ENCODE peak calls at places on chromosomes 13 and 19, in four cellular contexts. I is adrenal gland, Q is Peyer's patch, P is tibial nerve. K is an unnamed sample.

GRCh38 chr13:43374621-43375020 is 351.2 kb downstream of the DNAJC15 start:
- DNase-seq in Q (no peak), P (no peak), I (no peak), K (no peak)

GRCh38 chr13:20301391-20302071 is 69.4 kb upstream of the GJB6 start:
- DNase-seq in Q (no peak), P (peak; percentile 11), I (no peak), K (peak; percentile 4)

GRCh38 chr19:32627714-32628253 is 46.8 kb downstream of the PDCD5 start:
- DNase-seq in I (no peak), P (no peak), Q (no peak), K (no peak)

GRCh38 chr19:4652075-4652474 is 12.8 kb downstream of the TNFAIP8L1 start:
- DNase-seq in P (no peak), Q (no peak), I (no peak), K (no peak)

GRCh38 chr13:59776924-59777690 is 386.6 kb downstream of the DIAPH3 start:
- DNase-seq in I (no peak), Q (no peak), P (no peak), K (no peak)

GRCh38 chr19:45863840-45864628 is at the start of gene FOXA3:
- DNase-seq in Q (no peak), P (no peak), I (peak; percentile 39), K (peak; percentile 68)

GRCh38 chr13:50626031-50626643 is 217.4 kb downstream of the DLEU7 start:
- DNase-seq in P (no peak), Q (no peak), I (peak; percentile 26), K (no peak)

GRCh38 chr13:39253774-39254173 is 215.5 kb downstream of the NHLRC3 start:
- DNase-seq in I (no peak), Q (no peak), P (no peak), K (no peak)

GRCh38 chr19:42154471-42155323 is 22.5 kb upstream of the POU2F2 start:
- DNase-seq in P (no peak), I (no peak), Q (peak; percentile 53), K (peak; percentile 25)

GRCh38 chr19:56091066-56091490 is 30.0 kb downstream of the ZNF787 start:
- DNase-seq in Q (no peak), I (peak; percentile 45), P (no peak), K (no peak)

GRCh38 chr19:6801397-6802086 is 29.0 kb downstream of the VAV1 start:
- DNase-seq in I (peak; percentile 63), Q (peak; percentile 92), P (peak; percentile 61), K (peak; percentile 91)

GRCh38 chr13:113947321-113948033 is 26.4 kb downstream of the C13orf46 start:
- DNase-seq in I (peak; percentile 59), Q (no peak), P (peak; percentile 72), K (no peak)

GRCh38 chr13:106145997-106146864 is 389.2 kb downstream of the EFNB2 start:
- DNase-seq in P (no peak), Q (no peak), I (no peak), K (no peak)

GRCh38 chr19:35710784-35711723 is 6.7 kb downstream of the ZBTB32 start:
- DNase-seq in P (no peak), Q (peak; percentile 41), I (no peak), K (peak; percentile 95)

GRCh38 chr19:32339988-32340874 is 5.2 kb upstream of the ZNF507 start:
- DNase-seq in Q (peak; percentile 47), I (peak; percentile 82), P (peak; percentile 59), K (peak; percentile 72)

GRCh38 chr13:99931462-99931861 is 40.1 kb downstream of the ZIC5 start:
- DNase-seq in P (no peak), Q (no peak), I (no peak), K (no peak)

GRCh38 chr19:10908380-10908960 is 20.0 kb downstream of the YIPF2 start:
- DNase-seq in I (no peak), P (no peak), Q (no peak), K (no peak)

GRCh38 chr13:25037057-25037813 is 58.7 kb upstream of the PABPC3 start:
- DNase-seq in P (peak; percentile 14), Q (no peak), I (peak; percentile 64), K (peak; percentile 65)

GRCh38 chr19:49838816-49839588 is 12.0 kb upstream of the PTOV1 start:
- DNase-seq in I (no peak), P (no peak), Q (no peak), K (no peak)

GRCh38 chr19:4449826-4450075 is 7.8 kb downstream of the UBXN6 start:
- DNase-seq in Q (no peak), P (no peak), I (peak; percentile 43), K (no peak)

GRCh38 chr19:1168562-1168873 is 5.5 kb downstream of the SBNO2 start:
- DNase-seq in P (no peak), I (no peak), Q (no peak), K (no peak)

GRCh38 chr13:101514100-101514499 is 61.6 kb downstream of the ITGBL1 start:
- DNase-seq in I (no peak), Q (no peak), P (no peak), K (no peak)

GRCh38 chr13:101512650-101513049 is 60.2 kb downstream of the ITGBL1 start:
- DNase-seq in Q (no peak), I (no peak), P (no peak), K (no peak)

GRCh38 chr13:101516262-101516661 is 63.8 kb downstream of the ITGBL1 start:
- DNase-seq in Q (no peak), I (no peak), P (no peak), K (no peak)

GRCh38 chr13:101515504-101515903 is 63.0 kb downstream of the ITGBL1 start:
- DNase-seq in I (no peak), Q (no peak), P (no peak), K (no peak)

GRCh38 chr13:101514695-101515275 is 62.3 kb downstream of the ITGBL1 start:
- DNase-seq in I (peak; percentile 30), P (peak; percentile 81), Q (peak; percentile 22), K (peak; percentile 44)
- TF ChIP-seq CTCF in I (peak; percentile 48), P (peak; percentile 59), Q (peak; percentile 35), K (peak; percentile 70)

GRCh38 chr13:76019421-76020044 is 383.4 kb downstream of the LMO7 start:
- DNase-seq in Q (no peak), I (peak; percentile 20), P (no peak), K (no peak)

GRCh38 chr13:76017861-76018556 is 381.9 kb downstream of the LMO7 start:
- DNase-seq in I (no peak), P (no peak), Q (no peak), K (no peak)

GRCh38 chr13:76014618-76015315 is 378.6 kb downstream of the LMO7 start:
- DNase-seq in Q (no peak), I (no peak), P (no peak), K (no peak)

GRCh38 chr13:76020421-76020955 is 384.4 kb downstream of the LMO7 start:
- DNase-seq in I (no peak), P (no peak), Q (no peak), K (no peak)

GRCh38 chr13:76016799-76017198 is 380.7 kb downstream of the LMO7 start:
- DNase-seq in Q (no peak), I (peak; percentile 33), P (no peak), K (peak; percentile 49)
- TF ChIP-seq CTCF in Q (no peak), I (peak; percentile 45), P (peak; percentile 19), K (peak; percentile 55)

DNA sequence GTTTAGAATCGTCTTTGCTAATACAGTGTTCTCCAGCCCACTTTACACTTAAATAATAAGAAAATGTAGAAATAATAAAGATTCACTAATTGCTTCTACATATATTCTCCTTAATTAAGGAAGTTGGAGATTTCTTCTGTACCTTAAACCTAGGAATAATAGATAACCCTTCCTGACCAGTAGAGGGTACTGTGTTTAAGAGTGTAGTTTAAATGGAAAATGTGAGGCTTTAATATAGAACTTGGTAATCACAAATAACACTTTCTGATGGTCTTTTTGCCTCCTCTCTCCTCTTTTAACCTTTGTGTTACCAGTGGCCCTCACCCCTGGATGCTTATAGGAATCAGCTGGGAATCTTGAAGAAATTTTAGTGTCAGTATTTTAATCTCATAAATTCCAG is 20.7 kb downstream of the POMP start:
- DNase-seq in Q (no peak), P (no peak), I (no peak), K (no peak)
- TF ChIP-seq CTCF in Q (peak; percentile 13), P (peak; percentile 10), I (peak; percentile 50), K (no peak)

GRCh38 chr13:90968510-90968909 is 379.0 kb upstream of the MIR17HG start:
- DNase-seq in Q (no peak), P (no peak), I (no peak), K (peak; percentile 5)
- TF ChIP-seq CTCF in Q (no peak), P (no peak), I (no peak), K (no peak)

GRCh38 chr13:93169980-93170379 is 56.6 kb upstream of the GPC6 start:
- DNase-seq in P (no peak), Q (no peak), I (no peak), K (no peak)

GRCh38 chr13:93174260-93174659 is 52.3 kb upstream of the GPC6 start:
- DNase-seq in P (no peak), Q (no peak), I (no peak), K (no peak)

GRCh38 chr13:93172109-93172508 is 54.5 kb upstream of the GPC6 start:
- DNase-seq in P (no peak), Q (no peak), I (no peak), K (no peak)

GRCh38 chr13:93173656-93174055 is 53.0 kb upstream of the GPC6 start:
- DNase-seq in I (no peak), Q (no peak), P (no peak), K (no peak)
- TF ChIP-seq CTCF in I (no peak), Q (no peak), P (no peak), K (no peak)

GRCh38 chr13:54445865-54446264 is 1417.3 kb downstream of the OLFM4 start:
- DNase-seq in P (no peak), I (no peak), Q (no peak), K (no peak)
- TF ChIP-seq CTCF in P (no peak), I (no peak), Q (no peak), K (no peak)

DNA sequence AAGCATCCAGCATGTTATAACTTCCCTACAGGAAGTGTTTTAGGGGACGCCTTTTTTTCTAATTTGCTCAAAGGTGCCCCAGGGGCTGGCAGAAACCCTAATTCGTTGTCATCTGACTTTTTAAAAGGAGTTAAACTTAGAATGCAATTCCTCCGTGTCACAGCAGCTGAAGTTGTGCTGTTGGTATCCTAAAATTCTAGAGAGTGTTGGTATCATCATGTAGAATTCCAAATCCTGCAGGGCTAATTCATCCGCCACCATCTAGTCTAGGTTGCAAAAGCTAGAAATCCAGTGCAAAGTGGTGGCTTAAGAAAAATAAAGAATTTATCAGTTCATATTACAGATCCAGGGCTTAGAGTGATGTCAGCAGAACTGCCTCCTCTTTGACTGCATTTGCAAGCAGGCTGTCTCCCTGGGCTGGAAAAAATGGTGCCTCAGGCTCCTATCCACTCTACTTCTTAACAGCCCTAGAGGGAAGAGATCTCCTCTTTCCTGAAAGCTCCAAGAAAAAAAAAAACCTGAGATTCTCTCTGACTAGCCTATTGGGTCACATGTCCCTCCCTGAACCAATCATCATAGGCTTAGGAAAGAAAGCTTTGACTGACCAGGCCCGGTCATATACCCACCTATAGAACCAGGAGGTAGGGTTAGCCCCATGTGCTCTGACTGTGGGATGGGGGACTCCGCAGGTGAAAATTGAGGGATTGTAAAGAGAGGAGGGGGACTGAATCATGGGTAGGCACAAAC is 73.0 kb downstream of the MAP4K1 start:
- DNase-seq in P (no peak), Q (no peak), I (no peak), K (no peak)
- TF ChIP-seq CTCF in P (peak; percentile 57), Q (no peak), I (no peak), K (no peak)

K was measured in activated CD8-positive, alpha-beta T cell treated with anti-CD3 and anti-CD28 coated beads for 36 hours.